ENCODE peak calls at places on chromosome 18, in eight cellular contexts. One of them, this sample, is unnamed.

GRCh38 chr18:23712445-23712844 is 23.2 kb downstream of the LAMA3 start:
- DNase-seq in spleen: no peak
- DNase-seq in K562: no peak
- DNase-seq in GM12892: no peak
- DNase-seq in transverse colon: no peak
- DNase-seq in vagina: no peak
- DNase-seq in sigmoid colon: no peak
- DNase-seq in breast epithelium: no peak
- DNase-seq in this sample: no peak

GRCh38 chr18:12838178-12838634 is 45.8 kb downstream of the PTPN2 start:
- DNase-seq in spleen: no peak
- DNase-seq in K562: peak
- DNase-seq in GM12892: no peak
- DNase-seq in transverse colon: peak
- DNase-seq in vagina: no peak
- DNase-seq in sigmoid colon: peak
- DNase-seq in breast epithelium: no peak
- DNase-seq in this sample: no peak

GRCh38 chr18:22451796-22452195 is 34.1 kb upstream of the CTAGE1 start:
- DNase-seq in spleen: no peak
- DNase-seq in K562: peak
- DNase-seq in GM12892: no peak
- DNase-seq in transverse colon: no peak
- DNase-seq in vagina: no peak
- DNase-seq in sigmoid colon: no peak
- DNase-seq in breast epithelium: no peak
- DNase-seq in this sample: no peak

GRCh38 chr18:53380063-53380639 is 844.3 kb downstream of the MBD2 start:
- DNase-seq in spleen: no peak
- DNase-seq in K562: peak
- DNase-seq in GM12892: no peak
- DNase-seq in transverse colon: no peak
- DNase-seq in vagina: no peak
- DNase-seq in sigmoid colon: no peak
- DNase-seq in breast epithelium: no peak
- DNase-seq in this sample: no peak

GRCh38 chr18:32422978-32423740 is 47.5 kb downstream of the GAREM1 start:
- DNase-seq in spleen: no peak
- DNase-seq in K562: no peak
- DNase-seq in GM12892: no peak
- DNase-seq in transverse colon: no peak
- DNase-seq in vagina: no peak
- DNase-seq in sigmoid colon: no peak
- DNase-seq in breast epithelium: no peak
- DNase-seq in this sample: no peak

GRCh38 chr18:44655435-44655834 is 25.3 kb upstream of the SETBP1 start:
- DNase-seq in spleen: no peak
- DNase-seq in K562: no peak
- DNase-seq in GM12892: no peak
- DNase-seq in transverse colon: no peak
- DNase-seq in vagina: no peak
- DNase-seq in sigmoid colon: no peak
- DNase-seq in breast epithelium: no peak
- DNase-seq in this sample: no peak

GRCh38 chr18:31553800-31554199 is 37.9 kb upstream of the TTR start:
- DNase-seq in spleen: no peak
- DNase-seq in K562: no peak
- DNase-seq in GM12892: no peak
- DNase-seq in transverse colon: no peak
- DNase-seq in vagina: no peak
- DNase-seq in sigmoid colon: no peak
- DNase-seq in breast epithelium: no peak
- DNase-seq in this sample: no peak

GRCh38 chr18:8634508-8634907 is 25.3 kb downstream of the RAB12 start:
- DNase-seq in spleen: no peak
- DNase-seq in K562: no peak
- DNase-seq in GM12892: no peak
- DNase-seq in transverse colon: no peak
- DNase-seq in vagina: no peak
- DNase-seq in sigmoid colon: no peak
- DNase-seq in breast epithelium: no peak
- DNase-seq in this sample: no peak

GRCh38 chr18:11902522-11903292 is 5.4 kb downstream of the MPPE1 start:
- DNase-seq in spleen: no peak
- DNase-seq in K562: peak
- DNase-seq in GM12892: no peak
- DNase-seq in transverse colon: no peak
- DNase-seq in vagina: no peak
- DNase-seq in sigmoid colon: no peak
- DNase-seq in breast epithelium: no peak
- DNase-seq in this sample: no peak

GRCh38 chr18:76958692-76959341 is 136.5 kb downstream of the ZNF236 start:
- DNase-seq in spleen: no peak
- DNase-seq in K562: no peak
- DNase-seq in GM12892: no peak
- DNase-seq in transverse colon: no peak
- DNase-seq in vagina: no peak
- DNase-seq in sigmoid colon: no peak
- DNase-seq in breast epithelium: no peak
- DNase-seq in this sample: no peak

GRCh38 chr18:13260114-13260926 is 41.8 kb downstream of the LDLRAD4 start:
- DNase-seq in spleen: peak
- DNase-seq in K562: no peak
- DNase-seq in GM12892: no peak
- DNase-seq in transverse colon: no peak
- DNase-seq in vagina: no peak
- DNase-seq in sigmoid colon: no peak
- DNase-seq in breast epithelium: no peak
- DNase-seq in this sample: no peak

GRCh38 chr18:3869848-3870247 is 419.9 kb downstream of the TGIF1 start:
- DNase-seq in spleen: no peak
- DNase-seq in K562: peak
- DNase-seq in GM12892: no peak
- DNase-seq in transverse colon: no peak
- DNase-seq in vagina: no peak
- DNase-seq in sigmoid colon: no peak
- DNase-seq in breast epithelium: no peak
- DNase-seq in this sample: no peak

GRCh38 chr18:42296723-42297122 is 341.7 kb downstream of the PIK3C3 start:
- DNase-seq in spleen: no peak
- DNase-seq in K562: no peak
- DNase-seq in GM12892: no peak
- DNase-seq in transverse colon: no peak
- DNase-seq in vagina: no peak
- DNase-seq in sigmoid colon: no peak
- DNase-seq in breast epithelium: no peak
- DNase-seq in this sample: no peak

GRCh38 chr18:57210101-57210661 is 63.3 kb downstream of the BOD1L2 start:
- DNase-seq in spleen: no peak
- DNase-seq in K562: peak
- DNase-seq in GM12892: no peak
- DNase-seq in transverse colon: peak
- DNase-seq in vagina: no peak
- DNase-seq in sigmoid colon: no peak
- DNase-seq in breast epithelium: no peak
- DNase-seq in this sample: no peak

GRCh38 chr18:50135903-50136302 is 59.0 kb downstream of the MYO5B start:
- DNase-seq in spleen: no peak
- DNase-seq in K562: no peak
- DNase-seq in GM12892: no peak
- DNase-seq in transverse colon: no peak
- DNase-seq in vagina: no peak
- DNase-seq in sigmoid colon: no peak
- DNase-seq in breast epithelium: no peak
- DNase-seq in this sample: no peak

GRCh38 chr18:68991281-68991680 is 193.4 kb downstream of the CCDC102B start:
- DNase-seq in spleen: no peak
- DNase-seq in K562: no peak
- DNase-seq in GM12892: no peak
- DNase-seq in transverse colon: no peak
- DNase-seq in vagina: no peak
- DNase-seq in sigmoid colon: no peak
- DNase-seq in breast epithelium: no peak
- DNase-seq in this sample: no peak

GRCh38 chr18:79200546-79201268 is 131.5 kb downstream of the ATP9B start:
- DNase-seq in spleen: no peak
- DNase-seq in K562: no peak
- DNase-seq in GM12892: peak
- DNase-seq in transverse colon: peak
- DNase-seq in vagina: peak
- DNase-seq in sigmoid colon: peak
- DNase-seq in breast epithelium: no peak
- DNase-seq in this sample: no peak

GRCh38 chr18:79193826-79194225 is 124.6 kb downstream of the ATP9B start:
- DNase-seq in spleen: no peak
- DNase-seq in K562: no peak
- DNase-seq in GM12892: no peak
- DNase-seq in transverse colon: no peak
- DNase-seq in vagina: no peak
- DNase-seq in sigmoid colon: no peak
- DNase-seq in breast epithelium: no peak
- DNase-seq in this sample: no peak

GRCh38 chr18:79195716-79196683 is 126.8 kb downstream of the ATP9B start:
- DNase-seq in spleen: no peak
- DNase-seq in K562: no peak
- DNase-seq in GM12892: no peak
- DNase-seq in transverse colon: no peak
- DNase-seq in vagina: no peak
- DNase-seq in sigmoid colon: no peak
- DNase-seq in breast epithelium: no peak
- DNase-seq in this sample: no peak

GRCh38 chr18:79199691-79200374 is 130.6 kb downstream of the ATP9B start:
- DNase-seq in spleen: no peak
- DNase-seq in K562: no peak
- DNase-seq in GM12892: no peak
- DNase-seq in transverse colon: no peak
- DNase-seq in vagina: no peak
- DNase-seq in sigmoid colon: no peak
- DNase-seq in breast epithelium: no peak
- DNase-seq in this sample: no peak

GRCh38 chr18:79197531-79197930 is 128.3 kb downstream of the ATP9B start:
- DNase-seq in spleen: no peak
- DNase-seq in K562: no peak
- DNase-seq in GM12892: no peak
- DNase-seq in transverse colon: no peak
- DNase-seq in vagina: no peak
- DNase-seq in sigmoid colon: no peak
- DNase-seq in breast epithelium: no peak
- DNase-seq in this sample: no peak
- TF ChIP-seq POLR2A in spleen: no peak
- TF ChIP-seq POLR2A in K562: no peak
- TF ChIP-seq POLR2A in GM12892: no peak
- TF ChIP-seq POLR2A in transverse colon: no peak
- TF ChIP-seq POLR2A in vagina: no peak
- TF ChIP-seq POLR2A in sigmoid colon: no peak
- TF ChIP-seq POLR2A in breast epithelium: no peak
- TF ChIP-seq POLR2A in this sample: no peak

GRCh38 chr18:48868468-48869466 is 82.0 kb downstream of the SMAD7 start:
- DNase-seq in spleen: peak
- DNase-seq in K562: no peak
- DNase-seq in GM12892: peak
- DNase-seq in transverse colon: peak
- DNase-seq in vagina: no peak
- DNase-seq in sigmoid colon: no peak
- DNase-seq in breast epithelium: no peak
- DNase-seq in this sample: peak
- TF ChIP-seq POLR2AphosphoS5 in spleen: peak
- TF ChIP-seq POLR2AphosphoS5 in K562: no peak
- TF ChIP-seq POLR2AphosphoS5 in GM12892: no peak
- TF ChIP-seq POLR2AphosphoS5 in transverse colon: no peak
- TF ChIP-seq POLR2AphosphoS5 in vagina: no peak
- TF ChIP-seq POLR2AphosphoS5 in sigmoid colon: no peak
- TF ChIP-seq POLR2AphosphoS5 in breast epithelium: no peak
- TF ChIP-seq POLR2AphosphoS5 in this sample: peak

GRCh38 chr18:72376256-72376655 is 167.9 kb downstream of the CBLN2 start:
- DNase-seq in spleen: no peak
- DNase-seq in K562: no peak
- DNase-seq in GM12892: no peak
- DNase-seq in transverse colon: no peak
- DNase-seq in vagina: no peak
- DNase-seq in sigmoid colon: no peak
- DNase-seq in breast epithelium: no peak
- DNase-seq in this sample: no peak

DNA sequence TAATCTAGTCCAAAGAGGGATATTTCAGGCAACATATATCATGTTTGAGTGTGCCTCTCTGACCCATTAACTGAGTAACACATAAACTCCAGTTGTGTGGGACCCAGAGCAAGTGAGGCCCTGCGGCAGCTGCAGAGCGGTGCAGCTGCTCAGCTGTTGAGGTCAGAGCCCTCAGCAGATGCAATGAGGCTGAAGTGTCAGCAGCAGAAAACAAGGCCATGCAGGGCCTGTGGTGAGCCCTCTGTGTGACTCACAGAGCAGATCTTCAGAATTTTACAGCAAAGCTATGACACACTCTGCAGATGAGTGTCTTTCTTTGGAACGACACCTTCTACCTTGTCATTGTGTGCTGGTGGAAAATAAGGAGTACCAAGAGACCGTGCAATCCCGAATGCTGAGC is 168.5 kb downstream of the CBLN2 start:
- DNase-seq in spleen: no peak
- DNase-seq in K562: no peak
- DNase-seq in GM12892: no peak
- DNase-seq in transverse colon: no peak
- DNase-seq in vagina: no peak
- DNase-seq in sigmoid colon: no peak
- DNase-seq in breast epithelium: no peak
- DNase-seq in this sample: no peak
- TF ChIP-seq POLR2A in spleen: no peak
- TF ChIP-seq POLR2A in K562: no peak
- TF ChIP-seq POLR2A in GM12892: no peak
- TF ChIP-seq POLR2A in transverse colon: no peak
- TF ChIP-seq POLR2A in vagina: no peak
- TF ChIP-seq POLR2A in sigmoid colon: no peak
- TF ChIP-seq POLR2A in breast epithelium: no peak
- TF ChIP-seq POLR2A in this sample: no peak

GRCh38 chr18:41058351-41059125 is 896.5 kb upstream of the PIK3C3 start:
- DNase-seq in spleen: no peak
- DNase-seq in K562: no peak
- DNase-seq in GM12892: no peak
- DNase-seq in transverse colon: no peak
- DNase-seq in vagina: no peak
- DNase-seq in sigmoid colon: no peak
- DNase-seq in breast epithelium: no peak
- DNase-seq in this sample: no peak

GRCh38 chr18:41064916-41065315 is 890.1 kb upstream of the PIK3C3 start:
- DNase-seq in spleen: no peak
- DNase-seq in K562: no peak
- DNase-seq in GM12892: no peak
- DNase-seq in transverse colon: no peak
- DNase-seq in vagina: no peak
- DNase-seq in sigmoid colon: no peak
- DNase-seq in breast epithelium: no peak
- DNase-seq in this sample: no peak

GRCh38 chr18:41060967-41061366 is 894.1 kb upstream of the PIK3C3 start:
- DNase-seq in spleen: no peak
- DNase-seq in K562: no peak
- DNase-seq in GM12892: no peak
- DNase-seq in transverse colon: no peak
- DNase-seq in vagina: no peak
- DNase-seq in sigmoid colon: no peak
- DNase-seq in breast epithelium: no peak
- DNase-seq in this sample: no peak

DNA sequence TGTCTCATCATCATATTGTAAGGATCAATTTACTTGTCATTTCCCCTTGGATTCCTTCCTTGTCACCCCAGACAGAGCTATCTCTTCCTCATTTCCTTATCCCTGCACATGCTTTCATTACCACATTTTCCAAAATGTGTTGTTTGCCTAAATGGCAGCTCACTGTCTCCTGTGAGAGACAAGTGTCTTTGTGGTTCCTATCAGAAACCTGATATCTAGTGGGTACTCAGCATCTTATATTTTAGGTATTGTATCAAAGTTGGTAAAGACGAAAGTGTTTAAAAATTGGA is 896.0 kb upstream of the PIK3C3 start:
- DNase-seq in spleen: no peak
- DNase-seq in K562: no peak
- DNase-seq in GM12892: no peak
- DNase-seq in transverse colon: no peak
- DNase-seq in vagina: no peak
- DNase-seq in sigmoid colon: no peak
- DNase-seq in breast epithelium: no peak
- DNase-seq in this sample: no peak
- TF ChIP-seq POLR2AphosphoS5 in spleen: no peak
- TF ChIP-seq POLR2AphosphoS5 in K562: no peak
- TF ChIP-seq POLR2AphosphoS5 in GM12892: no peak
- TF ChIP-seq POLR2AphosphoS5 in transverse colon: no peak
- TF ChIP-seq POLR2AphosphoS5 in vagina: no peak
- TF ChIP-seq POLR2AphosphoS5 in sigmoid colon: no peak
- TF ChIP-seq POLR2AphosphoS5 in breast epithelium: no peak
- TF ChIP-seq POLR2AphosphoS5 in this sample: no peak